ENCODE peak calls at places on chromosomes 4 and X, in four cellular contexts. Z, T, K and W are unnamed samples.

GRCh38 chrX:68829594-68830485 is 1.0 kb downstream of the EFNB1 start:
- DNase-seq in Z (no peak), T (no peak), K (no peak), W (peak)

GRCh38 chrX:41027388-41027787 is 57.9 kb upstream of the USP9X start:
- DNase-seq in Z (no peak), T (no peak), K (no peak), W (no peak)

GRCh38 chr4:43380093-43380492 is 487.6 kb downstream of the GRXCR1 start:
- DNase-seq in Z (no peak), T (no peak), K (no peak), W (no peak)

GRCh38 chr4:8400641-8401325 is 39.7 kb downstream of the ACOX3 start:
- DNase-seq in Z (no peak), T (no peak), K (no peak), W (no peak)

GRCh38 chrX:139738581-139738980 is 30.6 kb upstream of the MCF2 start:
- DNase-seq in Z (no peak), T (no peak), K (no peak), W (peak)

GRCh38 chr4:139800082-139800481 is 134.5 kb downstream of the MGST2 start:
- DNase-seq in Z (no peak), T (no peak), K (no peak), W (no peak)

GRCh38 chr4:121726642-121727268 is 30.0 kb upstream of the ANXA5 start:
- DNase-seq in Z (no peak), T (peak), K (peak), W (peak)

GRCh38 chr4:128517739-128518510 is 230.3 kb upstream of the PGRMC2 start:
- DNase-seq in Z (no peak), T (no peak), K (peak), W (peak)